ENCODE peak calls at places on chromosomes 2 and 18, in ten cellular contexts. One of them, this sample, is unnamed.

GRCh38 chr18:3616142-3616541 is 166.2 kb downstream of the TGIF1 start:
- DNase-seq in stromal cell of bone marrow: no peak
- DNase-seq in tibial artery: no peak
- DNase-seq in adrenal gland: no peak
- DNase-seq in natural killer cell treated with Interleukin-12 subunit alpha and Interleukin-12 subunit beta and Interleukin-15 and Interleukin-18, amount 100 ng/mL, for 72 hours: no peak
- DNase-seq in psoas muscle: no peak
- DNase-seq in HFFc6: no peak
- DNase-seq in endothelial cell: no peak
- DNase-seq in osteocyte: no peak
- DNase-seq in RWPE1: no peak
- DNase-seq in this sample: no peak

GRCh38 chr2:223697921-223698645 is 95.9 kb upstream of the SCG2 start:
- DNase-seq in stromal cell of bone marrow: no peak
- DNase-seq in tibial artery: no peak
- DNase-seq in adrenal gland: no peak
- DNase-seq in natural killer cell treated with Interleukin-12 subunit alpha and Interleukin-12 subunit beta and Interleukin-15 and Interleukin-18, amount 100 ng/mL, for 72 hours: no peak
- DNase-seq in psoas muscle: no peak
- DNase-seq in HFFc6: no peak
- DNase-seq in endothelial cell: no peak
- DNase-seq in osteocyte: no peak
- DNase-seq in RWPE1: peak
- DNase-seq in this sample: no peak

GRCh38 chr18:24176727-24177416 is 38.0 kb downstream of the CABYR start:
- DNase-seq in stromal cell of bone marrow: peak
- DNase-seq in tibial artery: peak
- DNase-seq in adrenal gland: peak
- DNase-seq in natural killer cell treated with Interleukin-12 subunit alpha and Interleukin-12 subunit beta and Interleukin-15 and Interleukin-18, amount 100 ng/mL, for 72 hours: no peak
- DNase-seq in psoas muscle: peak
- DNase-seq in HFFc6: peak
- DNase-seq in endothelial cell: peak
- DNase-seq in osteocyte: no peak
- DNase-seq in RWPE1: peak
- DNase-seq in this sample: peak

GRCh38 chr18:1092228-1092627 is 187.6 kb downstream of the ADCYAP1 start:
- DNase-seq in stromal cell of bone marrow: no peak
- DNase-seq in tibial artery: no peak
- DNase-seq in adrenal gland: no peak
- DNase-seq in natural killer cell treated with Interleukin-12 subunit alpha and Interleukin-12 subunit beta and Interleukin-15 and Interleukin-18, amount 100 ng/mL, for 72 hours: no peak
- DNase-seq in psoas muscle: no peak
- DNase-seq in HFFc6: no peak
- DNase-seq in endothelial cell: peak
- DNase-seq in osteocyte: no peak
- DNase-seq in RWPE1: peak
- DNase-seq in this sample: no peak

GRCh38 chr2:88481937-88482336 is 29.4 kb upstream of the FOXI3 start:
- DNase-seq in stromal cell of bone marrow: peak
- DNase-seq in tibial artery: no peak
- DNase-seq in adrenal gland: no peak
- DNase-seq in natural killer cell treated with Interleukin-12 subunit alpha and Interleukin-12 subunit beta and Interleukin-15 and Interleukin-18, amount 100 ng/mL, for 72 hours: no peak
- DNase-seq in psoas muscle: no peak
- DNase-seq in HFFc6: peak
- DNase-seq in endothelial cell: no peak
- DNase-seq in osteocyte: no peak
- DNase-seq in RWPE1: peak
- DNase-seq in this sample: no peak

GRCh38 chr2:29322011-29322410 is 206.8 kb downstream of the CLIP4 start:
- DNase-seq in stromal cell of bone marrow: no peak
- DNase-seq in tibial artery: no peak
- DNase-seq in adrenal gland: no peak
- DNase-seq in natural killer cell treated with Interleukin-12 subunit alpha and Interleukin-12 subunit beta and Interleukin-15 and Interleukin-18, amount 100 ng/mL, for 72 hours: no peak
- DNase-seq in psoas muscle: no peak
- DNase-seq in HFFc6: peak
- DNase-seq in endothelial cell: no peak
- DNase-seq in osteocyte: no peak
- DNase-seq in RWPE1: no peak
- DNase-seq in this sample: no peak

GRCh38 chr2:122705751-122706150 is 950.3 kb downstream of the TSN start:
- DNase-seq in stromal cell of bone marrow: no peak
- DNase-seq in tibial artery: no peak
- DNase-seq in adrenal gland: no peak
- DNase-seq in natural killer cell treated with Interleukin-12 subunit alpha and Interleukin-12 subunit beta and Interleukin-15 and Interleukin-18, amount 100 ng/mL, for 72 hours: no peak
- DNase-seq in psoas muscle: no peak
- DNase-seq in HFFc6: no peak
- DNase-seq in endothelial cell: no peak
- DNase-seq in osteocyte: no peak
- DNase-seq in RWPE1: no peak
- DNase-seq in this sample: no peak

GRCh38 chr2:172964511-172964910 is 111.1 kb upstream of the MAP3K20 start:
- DNase-seq in stromal cell of bone marrow: no peak
- DNase-seq in tibial artery: no peak
- DNase-seq in adrenal gland: peak
- DNase-seq in natural killer cell treated with Interleukin-12 subunit alpha and Interleukin-12 subunit beta and Interleukin-15 and Interleukin-18, amount 100 ng/mL, for 72 hours: no peak
- DNase-seq in psoas muscle: no peak
- DNase-seq in HFFc6: peak
- DNase-seq in endothelial cell: no peak
- DNase-seq in osteocyte: no peak
- DNase-seq in RWPE1: no peak
- DNase-seq in this sample: no peak

GRCh38 chr18:10715791-10716190 is 190.0 kb downstream of the NAPG start:
- DNase-seq in stromal cell of bone marrow: peak
- DNase-seq in tibial artery: no peak
- DNase-seq in adrenal gland: peak
- DNase-seq in natural killer cell treated with Interleukin-12 subunit alpha and Interleukin-12 subunit beta and Interleukin-15 and Interleukin-18, amount 100 ng/mL, for 72 hours: no peak
- DNase-seq in psoas muscle: no peak
- DNase-seq in HFFc6: no peak
- DNase-seq in endothelial cell: no peak
- DNase-seq in osteocyte: no peak
- DNase-seq in RWPE1: peak
- DNase-seq in this sample: no peak

GRCh38 chr2:169362346-169363026 is at the start of gene LRP2:
- DNase-seq in stromal cell of bone marrow: no peak
- DNase-seq in tibial artery: no peak
- DNase-seq in adrenal gland: no peak
- DNase-seq in natural killer cell treated with Interleukin-12 subunit alpha and Interleukin-12 subunit beta and Interleukin-15 and Interleukin-18, amount 100 ng/mL, for 72 hours: no peak
- DNase-seq in psoas muscle: peak
- DNase-seq in HFFc6: no peak
- DNase-seq in endothelial cell: peak
- DNase-seq in osteocyte: no peak
- DNase-seq in RWPE1: no peak
- DNase-seq in this sample: peak

GRCh38 chr18:62281684-62282083 is 43.4 kb upstream of the TNFRSF11A start:
- DNase-seq in stromal cell of bone marrow: peak
- DNase-seq in tibial artery: no peak
- DNase-seq in adrenal gland: peak
- DNase-seq in natural killer cell treated with Interleukin-12 subunit alpha and Interleukin-12 subunit beta and Interleukin-15 and Interleukin-18, amount 100 ng/mL, for 72 hours: no peak
- DNase-seq in psoas muscle: no peak
- DNase-seq in HFFc6: peak
- DNase-seq in endothelial cell: no peak
- DNase-seq in osteocyte: no peak
- DNase-seq in RWPE1: peak
- DNase-seq in this sample: no peak

GRCh38 chr18:60358516-60358915 is 14.1 kb downstream of the MC4R start:
- DNase-seq in stromal cell of bone marrow: no peak
- DNase-seq in tibial artery: no peak
- DNase-seq in adrenal gland: no peak
- DNase-seq in natural killer cell treated with Interleukin-12 subunit alpha and Interleukin-12 subunit beta and Interleukin-15 and Interleukin-18, amount 100 ng/mL, for 72 hours: no peak
- DNase-seq in psoas muscle: no peak
- DNase-seq in HFFc6: peak
- DNase-seq in endothelial cell: no peak
- DNase-seq in osteocyte: no peak
- DNase-seq in RWPE1: peak
- DNase-seq in this sample: no peak

GRCh38 chr2:176176233-176176632 is 12.2 kb upstream of the HOXD1 start:
- DNase-seq in stromal cell of bone marrow: no peak
- DNase-seq in tibial artery: no peak
- DNase-seq in adrenal gland: no peak
- DNase-seq in natural killer cell treated with Interleukin-12 subunit alpha and Interleukin-12 subunit beta and Interleukin-15 and Interleukin-18, amount 100 ng/mL, for 72 hours: no peak
- DNase-seq in psoas muscle: no peak
- DNase-seq in HFFc6: no peak
- DNase-seq in endothelial cell: no peak
- DNase-seq in osteocyte: no peak
- DNase-seq in RWPE1: no peak
- DNase-seq in this sample: no peak

GRCh38 chr2:10844083-10844482 is 31.5 kb upstream of the PDIA6 start:
- DNase-seq in stromal cell of bone marrow: peak
- DNase-seq in tibial artery: peak
- DNase-seq in adrenal gland: peak
- DNase-seq in natural killer cell treated with Interleukin-12 subunit alpha and Interleukin-12 subunit beta and Interleukin-15 and Interleukin-18, amount 100 ng/mL, for 72 hours: no peak
- DNase-seq in psoas muscle: peak
- DNase-seq in HFFc6: peak
- DNase-seq in endothelial cell: no peak
- DNase-seq in osteocyte: no peak
- DNase-seq in RWPE1: peak
- DNase-seq in this sample: peak

GRCh38 chr2:130336877-130337734 is 5.6 kb upstream of the IMP4 start:
- DNase-seq in stromal cell of bone marrow: no peak
- DNase-seq in tibial artery: peak
- DNase-seq in adrenal gland: peak
- DNase-seq in natural killer cell treated with Interleukin-12 subunit alpha and Interleukin-12 subunit beta and Interleukin-15 and Interleukin-18, amount 100 ng/mL, for 72 hours: no peak
- DNase-seq in psoas muscle: peak
- DNase-seq in HFFc6: peak
- DNase-seq in endothelial cell: peak
- DNase-seq in osteocyte: peak
- DNase-seq in RWPE1: peak
- DNase-seq in this sample: peak

GRCh38 chr2:185012643-185013042 is 414.3 kb downstream of the ZNF804A start:
- DNase-seq in stromal cell of bone marrow: no peak
- DNase-seq in tibial artery: no peak
- DNase-seq in adrenal gland: no peak
- DNase-seq in natural killer cell treated with Interleukin-12 subunit alpha and Interleukin-12 subunit beta and Interleukin-15 and Interleukin-18, amount 100 ng/mL, for 72 hours: no peak
- DNase-seq in psoas muscle: no peak
- DNase-seq in HFFc6: no peak
- DNase-seq in endothelial cell: no peak
- DNase-seq in osteocyte: no peak
- DNase-seq in RWPE1: no peak
- DNase-seq in this sample: no peak

GRCh38 chr18:74683573-74683972 is 85.9 kb downstream of the ZNF407 start:
- DNase-seq in stromal cell of bone marrow: no peak
- DNase-seq in tibial artery: no peak
- DNase-seq in adrenal gland: no peak
- DNase-seq in natural killer cell treated with Interleukin-12 subunit alpha and Interleukin-12 subunit beta and Interleukin-15 and Interleukin-18, amount 100 ng/mL, for 72 hours: no peak
- DNase-seq in psoas muscle: no peak
- DNase-seq in HFFc6: no peak
- DNase-seq in endothelial cell: no peak
- DNase-seq in osteocyte: no peak
- DNase-seq in RWPE1: no peak
- DNase-seq in this sample: no peak

GRCh38 chr2:190409616-190410015 is 1.5 kb downstream of the MFSD6 start:
- DNase-seq in stromal cell of bone marrow: no peak
- DNase-seq in tibial artery: no peak
- DNase-seq in adrenal gland: no peak
- DNase-seq in natural killer cell treated with Interleukin-12 subunit alpha and Interleukin-12 subunit beta and Interleukin-15 and Interleukin-18, amount 100 ng/mL, for 72 hours: no peak
- DNase-seq in psoas muscle: no peak
- DNase-seq in HFFc6: no peak
- DNase-seq in endothelial cell: no peak
- DNase-seq in osteocyte: no peak
- DNase-seq in RWPE1: no peak
- DNase-seq in this sample: no peak

GRCh38 chr2:85468704-85469349 is 50.3 kb downstream of the SH2D6 start:
- DNase-seq in stromal cell of bone marrow: no peak
- DNase-seq in tibial artery: no peak
- DNase-seq in adrenal gland: no peak
- DNase-seq in natural killer cell treated with Interleukin-12 subunit alpha and Interleukin-12 subunit beta and Interleukin-15 and Interleukin-18, amount 100 ng/mL, for 72 hours: no peak
- DNase-seq in psoas muscle: no peak
- DNase-seq in HFFc6: peak
- DNase-seq in endothelial cell: peak
- DNase-seq in osteocyte: no peak
- DNase-seq in RWPE1: peak
- DNase-seq in this sample: no peak

GRCh38 chr2:234606906-234607305 is 110.0 kb upstream of the ARL4C start:
- DNase-seq in stromal cell of bone marrow: no peak
- DNase-seq in tibial artery: no peak
- DNase-seq in adrenal gland: no peak
- DNase-seq in natural killer cell treated with Interleukin-12 subunit alpha and Interleukin-12 subunit beta and Interleukin-15 and Interleukin-18, amount 100 ng/mL, for 72 hours: no peak
- DNase-seq in psoas muscle: no peak
- DNase-seq in HFFc6: no peak
- DNase-seq in endothelial cell: no peak
- DNase-seq in osteocyte: peak
- DNase-seq in RWPE1: no peak
- DNase-seq in this sample: no peak

GRCh38 chr18:42447688-42448087 is 492.7 kb downstream of the PIK3C3 start:
- DNase-seq in stromal cell of bone marrow: no peak
- DNase-seq in tibial artery: no peak
- DNase-seq in adrenal gland: no peak
- DNase-seq in natural killer cell treated with Interleukin-12 subunit alpha and Interleukin-12 subunit beta and Interleukin-15 and Interleukin-18, amount 100 ng/mL, for 72 hours: no peak
- DNase-seq in psoas muscle: no peak
- DNase-seq in HFFc6: no peak
- DNase-seq in endothelial cell: no peak
- DNase-seq in osteocyte: no peak
- DNase-seq in RWPE1: no peak
- DNase-seq in this sample: no peak

GRCh38 chr2:215028231-215028630 is 110.2 kb downstream of the ABCA12 start:
- DNase-seq in stromal cell of bone marrow: peak
- DNase-seq in tibial artery: no peak
- DNase-seq in adrenal gland: no peak
- DNase-seq in natural killer cell treated with Interleukin-12 subunit alpha and Interleukin-12 subunit beta and Interleukin-15 and Interleukin-18, amount 100 ng/mL, for 72 hours: no peak
- DNase-seq in psoas muscle: no peak
- DNase-seq in HFFc6: peak
- DNase-seq in endothelial cell: no peak
- DNase-seq in osteocyte: no peak
- DNase-seq in RWPE1: no peak
- DNase-seq in this sample: no peak

GRCh38 chr2:137674991-137675390 is 289.3 kb upstream of the HNMT start:
- DNase-seq in stromal cell of bone marrow: no peak
- DNase-seq in tibial artery: no peak
- DNase-seq in adrenal gland: no peak
- DNase-seq in natural killer cell treated with Interleukin-12 subunit alpha and Interleukin-12 subunit beta and Interleukin-15 and Interleukin-18, amount 100 ng/mL, for 72 hours: no peak
- DNase-seq in psoas muscle: no peak
- DNase-seq in HFFc6: no peak
- DNase-seq in endothelial cell: no peak
- DNase-seq in osteocyte: no peak
- DNase-seq in RWPE1: no peak
- DNase-seq in this sample: no peak

GRCh38 chr2:10466801-10467200 is 18.7 kb upstream of the ODC1 start:
- DNase-seq in stromal cell of bone marrow: no peak
- DNase-seq in tibial artery: no peak
- DNase-seq in adrenal gland: no peak
- DNase-seq in natural killer cell treated with Interleukin-12 subunit alpha and Interleukin-12 subunit beta and Interleukin-15 and Interleukin-18, amount 100 ng/mL, for 72 hours: no peak
- DNase-seq in psoas muscle: no peak
- DNase-seq in HFFc6: no peak
- DNase-seq in endothelial cell: no peak
- DNase-seq in osteocyte: no peak
- DNase-seq in RWPE1: no peak
- DNase-seq in this sample: no peak

GRCh38 chr2:11625671-11626070 is 44.3 kb downstream of the NTSR2 start:
- DNase-seq in stromal cell of bone marrow: no peak
- DNase-seq in tibial artery: no peak
- DNase-seq in adrenal gland: no peak
- DNase-seq in natural killer cell treated with Interleukin-12 subunit alpha and Interleukin-12 subunit beta and Interleukin-15 and Interleukin-18, amount 100 ng/mL, for 72 hours: no peak
- DNase-seq in psoas muscle: no peak
- DNase-seq in HFFc6: no peak
- DNase-seq in endothelial cell: no peak
- DNase-seq in osteocyte: no peak
- DNase-seq in RWPE1: no peak
- DNase-seq in this sample: no peak

GRCh38 chr2:17148298-17149228 is 369.7 kb downstream of the RAD51AP2 start:
- DNase-seq in stromal cell of bone marrow: no peak
- DNase-seq in tibial artery: no peak
- DNase-seq in adrenal gland: peak
- DNase-seq in natural killer cell treated with Interleukin-12 subunit alpha and Interleukin-12 subunit beta and Interleukin-15 and Interleukin-18, amount 100 ng/mL, for 72 hours: no peak
- DNase-seq in psoas muscle: no peak
- DNase-seq in HFFc6: no peak
- DNase-seq in endothelial cell: peak
- DNase-seq in osteocyte: no peak
- DNase-seq in RWPE1: no peak
- DNase-seq in this sample: no peak

GRCh38 chr18:73331212-73331772 is 463.5 kb upstream of the NETO1 start:
- DNase-seq in stromal cell of bone marrow: no peak
- DNase-seq in tibial artery: no peak
- DNase-seq in adrenal gland: no peak
- DNase-seq in natural killer cell treated with Interleukin-12 subunit alpha and Interleukin-12 subunit beta and Interleukin-15 and Interleukin-18, amount 100 ng/mL, for 72 hours: no peak
- DNase-seq in psoas muscle: no peak
- DNase-seq in HFFc6: no peak
- DNase-seq in endothelial cell: no peak
- DNase-seq in osteocyte: no peak
- DNase-seq in RWPE1: no peak
- DNase-seq in this sample: no peak

GRCh38 chr2:39435974-39436591 is 1.0 kb downstream of the MAP4K3 start:
- DNase-seq in stromal cell of bone marrow: no peak
- DNase-seq in tibial artery: peak
- DNase-seq in adrenal gland: peak
- DNase-seq in natural killer cell treated with Interleukin-12 subunit alpha and Interleukin-12 subunit beta and Interleukin-15 and Interleukin-18, amount 100 ng/mL, for 72 hours: no peak
- DNase-seq in psoas muscle: no peak
- DNase-seq in HFFc6: no peak
- DNase-seq in endothelial cell: no peak
- DNase-seq in osteocyte: no peak
- DNase-seq in RWPE1: peak
- DNase-seq in this sample: no peak

This sample was measured in left ventricle myocardium superior.